ENCODE peak calls at places on chromosomes 5 and 9, in four cellular contexts. One of them, this sample, is unnamed.

GRCh38 chr9:19551124-19551929 is 142.5 kb downstream of the ACER2 start:
- DNase-seq in activated CD8-positive, alpha-beta memory T cell treated with anti-CD3 and anti-CD28 coated beads for 48 hours: no peak
- DNase-seq in iPS-NIHi11: peak
- DNase-seq in epithelial cell of prostate: no peak
- DNase-seq in this sample: no peak

GRCh38 chr9:135701067-135701967 is 668 bp upstream of the KCNT1 start:
- DNase-seq in activated CD8-positive, alpha-beta memory T cell treated with anti-CD3 and anti-CD28 coated beads for 48 hours: no peak
- DNase-seq in iPS-NIHi11: no peak
- DNase-seq in epithelial cell of prostate: no peak
- DNase-seq in this sample: no peak

GRCh38 chr9:31347082-31347617 is 1037.3 kb upstream of the ACO1 start:
- DNase-seq in activated CD8-positive, alpha-beta memory T cell treated with anti-CD3 and anti-CD28 coated beads for 48 hours: no peak
- DNase-seq in iPS-NIHi11: no peak
- DNase-seq in epithelial cell of prostate: no peak
- DNase-seq in this sample: no peak

GRCh38 chr5:5686356-5686755 is 263.9 kb downstream of the ICE1 start:
- DNase-seq in activated CD8-positive, alpha-beta memory T cell treated with anti-CD3 and anti-CD28 coated beads for 48 hours: no peak
- DNase-seq in iPS-NIHi11: no peak
- DNase-seq in epithelial cell of prostate: no peak
- DNase-seq in this sample: no peak

GRCh38 chr9:122904466-122904822 is 715 bp downstream of the RC3H2 start:
- DNase-seq in activated CD8-positive, alpha-beta memory T cell treated with anti-CD3 and anti-CD28 coated beads for 48 hours: peak
- DNase-seq in iPS-NIHi11: peak
- DNase-seq in epithelial cell of prostate: no peak
- DNase-seq in this sample: peak

GRCh38 chr9:35771079-35771441 is 17.0 kb upstream of the MSMP start:
- DNase-seq in activated CD8-positive, alpha-beta memory T cell treated with anti-CD3 and anti-CD28 coated beads for 48 hours: no peak
- DNase-seq in iPS-NIHi11: no peak
- DNase-seq in epithelial cell of prostate: no peak
- DNase-seq in this sample: no peak

GRCh38 chr9:14752871-14753270 is 30.3 kb upstream of the CER1 start:
- DNase-seq in activated CD8-positive, alpha-beta memory T cell treated with anti-CD3 and anti-CD28 coated beads for 48 hours: no peak
- DNase-seq in iPS-NIHi11: no peak
- DNase-seq in epithelial cell of prostate: no peak
- DNase-seq in this sample: no peak

GRCh38 chr5:95124731-95125130 is 160.2 kb downstream of the MCTP1 start:
- DNase-seq in activated CD8-positive, alpha-beta memory T cell treated with anti-CD3 and anti-CD28 coated beads for 48 hours: no peak
- DNase-seq in iPS-NIHi11: no peak
- DNase-seq in epithelial cell of prostate: no peak
- DNase-seq in this sample: no peak

GRCh38 chr5:9720361-9720760 is 90.2 kb upstream of the TAS2R1 start:
- DNase-seq in activated CD8-positive, alpha-beta memory T cell treated with anti-CD3 and anti-CD28 coated beads for 48 hours: no peak
- DNase-seq in iPS-NIHi11: no peak
- DNase-seq in epithelial cell of prostate: no peak
- DNase-seq in this sample: peak

GRCh38 chr9:71783120-71783523 is 14.8 kb upstream of the CEMIP2 start:
- DNase-seq in activated CD8-positive, alpha-beta memory T cell treated with anti-CD3 and anti-CD28 coated beads for 48 hours: no peak
- DNase-seq in iPS-NIHi11: no peak
- DNase-seq in epithelial cell of prostate: peak
- DNase-seq in this sample: peak

GRCh38 chr5:77076961-77077820 is 9.9 kb downstream of the ZBED3 start:
- DNase-seq in activated CD8-positive, alpha-beta memory T cell treated with anti-CD3 and anti-CD28 coated beads for 48 hours: peak
- DNase-seq in iPS-NIHi11: peak
- DNase-seq in epithelial cell of prostate: no peak
- DNase-seq in this sample: peak

This sample was measured in islet precursor cell.